ENCODE peak calls at places on chromosome 1, in four cellular contexts. F, N, E and G are unnamed samples.
A peak's percentile ranks its signal among the peaks of the same experiment; 100 is the strongest.

GRCh38 chr1:223748773-223749733 is 36.7 kb downstream of the CAPN2 start:
- DNase-seq in N (no peak), F (peak; percentile 58), E (no peak), G (peak; percentile 71)

GRCh38 chr1:21741206-21741605 is 41.7 kb downstream of the USP48 start:
- DNase-seq in F (no peak), N (no peak), E (no peak), G (no peak)

GRCh38 chr1:18686540-18686939 is 55.9 kb downstream of the PAX7 start:
- DNase-seq in E (no peak), N (no peak), F (no peak), G (no peak)

GRCh38 chr1:2279210-2279639 is 51.1 kb downstream of the SKI start:
- DNase-seq in E (no peak), F (peak; percentile 98), N (no peak), G (no peak)

GRCh38 chr1:86499987-86500593 is 31.4 kb downstream of the CLCA1 start:
- DNase-seq in F (no peak), E (peak; percentile 8), N (peak; percentile 71), G (peak; percentile 72)

GRCh38 chr1:233843523-233844204 is 60.8 kb upstream of the SLC35F3 start:
- DNase-seq in E (peak; percentile 45), N (no peak), F (no peak), G (no peak)

GRCh38 chr1:19430121-19431068 is 54.9 kb downstream of the CAPZB start:
- DNase-seq in E (peak; percentile 70), N (no peak), F (no peak), G (no peak)

GRCh38 chr1:201756411-201756810 is 72.5 kb upstream of the IPO9 start:
- DNase-seq in N (no peak), E (no peak), F (no peak), G (no peak)

GRCh38 chr1:29033829-29034466 is 89.8 kb downstream of the TMEM200B start:
- DNase-seq in E (peak; percentile 57), N (peak; percentile 17), F (no peak), G (peak; percentile 40)

GRCh38 chr1:171433451-171433850 is 51.9 kb upstream of the PRRC2C start:
- DNase-seq in F (no peak), E (peak; percentile 34), N (no peak), G (no peak)

GRCh38 chr1:89100366-89100765 is 25.5 kb downstream of the GBP2 start:
- DNase-seq in E (no peak), N (no peak), F (peak; percentile 31), G (no peak)

GRCh38 chr1:214830956-214831355 is 228.0 kb downstream of the CENPF start:
- DNase-seq in F (no peak), E (no peak), N (no peak), G (no peak)

GRCh38 chr1:24555591-24556413 is at the start of gene NCMAP:
- DNase-seq in N (peak; percentile 58), F (peak; percentile 52), E (no peak), G (peak; percentile 32)

GRCh38 chr1:204529371-204529895 is 13.2 kb downstream of the MDM4 start:
- DNase-seq in F (no peak), E (no peak), N (no peak), G (no peak)

GRCh38 chr1:207073906-207074820 is 14.5 kb upstream of the C4BPB start:
- DNase-seq in F (no peak), E (peak; percentile 85), N (no peak), G (no peak)

GRCh38 chr1:5973771-5974170 is 18.5 kb downstream of the NPHP4 start:
- DNase-seq in E (no peak), F (peak; percentile 35), N (no peak), G (no peak)

GRCh38 chr1:13816016-13816760 is 116.2 kb downstream of the PRDM2 start:
- DNase-seq in E (no peak), N (no peak), F (peak; percentile 10), G (no peak)